ENCODE peak calls at places on chromosome X, in four cellular contexts. J is left lung, P is neural progenitor cell, O is endothelial cell of umbilical vein. Y is an unnamed sample. For H3K36me3, the result is how much of the 10 kb centered on the place peaks cover.

GRCh38 chrX:39688576-39689373 is 409.0 kb downstream of the BCOR start:
- DNase-seq in J (peak), P (peak), O (peak), Y (peak)

GRCh38 chrX:106894392-106894909 is 8.7 kb downstream of the RIPPLY1 start:
- DNase-seq in J (peak), P (peak), O (peak), Y (peak)

GRCh38 chrX:51860679-51861078 is 32.7 kb upstream of the MAGED1 start:
- DNase-seq in J (no peak), P (peak), O (peak), Y (peak)

GRCh38 chrX:65706041-65706828 is 38.8 kb downstream of the MSN start:
- DNase-seq in J (peak), P (no peak), O (peak), Y (peak)

GRCh38 chrX:133440797-133441163 is 25.5 kb upstream of the GPC4 start:
- DNase-seq in J (no peak), P (no peak), O (no peak), Y (peak)

GRCh38 chrX:149275836-149276235 is 229.3 kb downstream of the IDS start:
- DNase-seq in J (no peak), P (no peak), O (no peak), Y (no peak)

GRCh38 chrX:119970574-119970973 is 27.0 kb upstream of the NKAP start:
- DNase-seq in J (no peak), P (no peak), O (no peak), Y (no peak)

GRCh38 chrX:50779694-50780093 is 34.3 kb downstream of the SHROOM4 start:
- DNase-seq in J (no peak), P (peak), O (peak), Y (peak)

GRCh38 chrX:129682979-129683378 is 28.2 kb upstream of the APLN start:
- DNase-seq in J (no peak), P (no peak), O (no peak), Y (no peak)

GRCh38 chrX:44733931-44734330 is 109.9 kb upstream of the DUSP21 start:
- DNase-seq in J (no peak), P (no peak), O (no peak), Y (no peak)

GRCh38 chrX:11287505-11287904 is 5.7 kb upstream of the AMELX start:
- DNase-seq in J (no peak), P (no peak), O (no peak), Y (no peak)

GRCh38 chrX:121987163-121987562 is 939.8 kb downstream of the GLUD2 start:
- DNase-seq in J (no peak), P (no peak), O (no peak), Y (no peak)

GRCh38 chrX:96407501-96407900 is 277.1 kb upstream of the DIAPH2 start:
- DNase-seq in J (no peak), P (no peak), O (peak), Y (no peak)

GRCh38 chrX:45068555-45068954 is 132.1 kb downstream of the DIPK2B start:
- DNase-seq in J (no peak), P (no peak), O (no peak), Y (no peak)

GRCh38 chrX:77900688-77901087 is 1.4 kb downstream of the COX7B start:
- DNase-seq in J (no peak), P (no peak), O (no peak), Y (no peak)

GRCh38 chrX:16822723-16823122 is 36.5 kb downstream of the TXLNG start:
- DNase-seq in J (no peak), P (no peak), O (peak), Y (no peak)

GRCh38 chrX:123756320-123756719 is 23.5 kb upstream of the THOC2 start:
- DNase-seq in J (no peak), P (no peak), O (peak), Y (no peak)

GRCh38 chrX:56764153-56764974 is 35.3 kb downstream of the NBDY start:
- DNase-seq in J (peak), P (peak), O (peak), Y (peak)

GRCh38 chrX:39895228-39896110 is 202.3 kb downstream of the BCOR start:
- DNase-seq in J (no peak), P (no peak), O (no peak), Y (no peak)

GRCh38 chrX:39152106-39152649 is 350.9 kb downstream of the MID1IP1 start:
- DNase-seq in J (no peak), P (peak), O (no peak), Y (peak)

GRCh38 chrX:40008841-40009461 is 88.8 kb downstream of the BCOR start:
- DNase-seq in J (peak), P (peak), O (no peak), Y (peak)

GRCh38 chrX:40733691-40734090 is 1.7 kb downstream of the MED14 start:
- DNase-seq in J (no peak), P (no peak), O (peak), Y (no peak)

GRCh38 chrX:14027511-14028019 is 2.1 kb downstream of the GEMIN8 start:
- DNase-seq in J (no peak), P (no peak), O (peak), Y (no peak)

GRCh38 chrX:53128097-53128749 is 34.3 kb downstream of the KANTR start:
- DNase-seq in J (no peak), P (no peak), O (no peak), Y (no peak)

GRCh38 chrX:104324871-104325585 is 70.3 kb upstream of the ESX1 start:
- DNase-seq in J (no peak), P (no peak), O (peak), Y (no peak)

GRCh38 chrX:30965751-30966150 is 76.7 kb upstream of the TAB3 start:
- DNase-seq in J (no peak), P (no peak), O (no peak), Y (no peak)

GRCh38 chrX:119698835-119699234 is 5.9 kb upstream of the SEPTIN6 start:
- DNase-seq in J (no peak), P (peak), O (peak), Y (peak)

GRCh38 chrX:499870-500364 is 113.2 kb upstream of the PPP2R3B start:
- DNase-seq in J (no peak), P (peak), O (no peak), Y (peak)

GRCh38 chrX:66049056-66049455 is 9.2 kb upstream of the VSIG4 start:
- DNase-seq in J (no peak), P (no peak), O (no peak), Y (no peak)

GRCh38 chrX:129653985-129654651 is 638 bp downstream of the APLN start:
- DNase-seq in J (no peak), P (no peak), O (no peak), Y (peak)

GRCh38 chrX:31527455-31528126 is 455.8 kb upstream of the FTHL17 start:
- DNase-seq in J (no peak), P (no peak), O (peak), Y (no peak)

GRCh38 chrX:150478496-150479492 is 89.6 kb upstream of the MTM1 start:
- DNase-seq in J (no peak), P (no peak), O (no peak), Y (no peak)

GRCh38 chrX:17009856-17010650 is 63.6 kb downstream of the REPS2 start:
- DNase-seq in J (no peak), P (no peak), O (peak), Y (no peak)

GRCh38 chrX:7996414-7996813 is 69.2 kb upstream of the PNPLA4 start:
- DNase-seq in J (no peak), P (peak), O (peak), Y (peak)

GRCh38 chrX:12679522-12679921 is 111.7 kb upstream of the PRPS2 start:
- DNase-seq in J (no peak), P (no peak), O (no peak), Y (no peak)

GRCh38 chrX:131739823-131740222 is 195.9 kb downstream of the OR13H1 start:
- DNase-seq in J (no peak), P (no peak), O (peak), Y (no peak)

GRCh38 chrX:24186483-24186882 is 37.0 kb downstream of the ZFX start:
- DNase-seq in J (no peak), P (no peak), O (no peak), Y (no peak)

GRCh38 chrX:105865709-105866108 is 43.4 kb downstream of the NRK start:
- DNase-seq in J (no peak), P (no peak), O (no peak), Y (no peak)

GRCh38 chrX:70476166-70476933 is 31.7 kb downstream of the DLG3 start:
- DNase-seq in J (no peak), P (no peak), O (no peak), Y (peak)

GRCh38 chrX:9207142-9207541 is 173.2 kb upstream of the FAM9B start:
- DNase-seq in J (no peak), P (no peak), O (no peak), Y (no peak)

DNA sequence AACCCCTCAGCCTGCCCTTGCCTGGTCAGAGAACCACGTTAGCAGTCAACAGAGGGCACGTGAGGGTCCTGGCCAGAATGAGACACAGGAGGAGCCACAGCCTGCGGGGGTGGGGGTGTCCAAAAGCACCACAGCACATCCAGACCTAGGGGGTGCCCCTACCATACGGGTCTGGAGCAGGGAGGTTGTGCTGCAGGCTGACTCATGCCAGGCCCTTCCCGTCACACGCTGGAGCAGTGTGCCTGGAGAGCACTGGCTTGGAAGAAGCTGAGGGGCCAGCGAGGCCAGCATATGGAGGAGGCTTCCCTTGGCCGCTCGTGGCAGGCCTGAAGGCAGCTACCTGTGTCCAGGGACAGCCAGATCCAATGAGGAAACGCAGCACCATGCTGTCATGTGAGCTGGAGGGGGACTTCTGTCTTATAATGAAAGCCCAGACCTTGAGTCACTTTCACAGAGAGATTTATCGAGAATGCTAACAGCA is 1.5 kb upstream of the IRAK1 start:
- DNase-seq in J (no peak), P (no peak), O (peak), Y (peak)
- TF ChIP-seq CTCF in J (no peak), P (no peak), O (no peak), Y (no peak)

GRCh38 chrX:21678059-21678458 is 19.9 kb upstream of the KLHL34 start:
- DNase-seq in J (no peak), P (no peak), O (no peak), Y (no peak)

GRCh38 chrX:21674430-21675186 is 16.5 kb upstream of the KLHL34 start:
- DNase-seq in J (no peak), P (no peak), O (no peak), Y (no peak)

GRCh38 chrX:21675931-21676330 is 17.8 kb upstream of the KLHL34 start:
- DNase-seq in J (no peak), P (no peak), O (no peak), Y (no peak)
- H3K36me3 ChIP-seq in J (under half), P (under half), O (under half), Y (under half)

DNA sequence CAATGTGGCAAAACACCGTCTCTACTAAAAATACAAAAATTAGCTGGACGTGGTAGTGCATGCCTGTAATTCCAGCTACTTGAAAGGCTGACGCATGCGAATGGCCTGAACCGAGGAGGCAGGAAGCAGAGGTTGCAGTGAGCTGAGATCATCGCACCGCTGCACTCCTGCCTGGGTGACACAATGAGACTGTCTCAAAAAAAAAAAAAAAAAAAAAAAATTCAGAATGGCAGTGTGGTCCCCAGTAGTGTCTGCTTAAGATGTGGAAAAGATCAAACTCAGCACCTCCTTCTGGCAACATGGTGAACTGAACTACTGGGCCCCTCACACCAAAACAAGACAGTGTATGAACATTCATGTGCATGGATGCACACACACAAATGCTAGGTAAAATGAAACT is 32.2 kb downstream of the SMS start:
- DNase-seq in J (no peak), P (no peak), O (peak), Y (no peak)
- H3K27ac ChIP-seq in J (no peak), P (no peak), O (peak), Y (no peak)

DNA sequence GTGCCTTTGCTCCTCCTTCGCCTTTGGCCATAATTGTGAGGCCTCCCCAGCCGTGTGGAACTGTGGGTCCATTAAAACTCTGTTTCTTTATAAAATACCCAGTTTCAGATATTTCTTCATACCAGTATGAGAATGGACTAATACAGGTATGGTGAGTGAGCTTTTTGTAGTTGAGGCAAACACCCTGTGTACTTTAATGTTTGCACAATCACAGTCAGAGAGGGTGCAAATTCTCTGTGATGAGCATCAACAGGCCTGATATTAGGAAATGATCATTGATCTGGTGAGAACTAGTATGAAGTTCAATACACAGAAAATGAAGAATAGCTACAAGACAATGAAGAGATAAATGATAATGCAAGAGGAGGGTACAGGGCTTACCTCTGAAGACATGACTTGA is 744.6 kb downstream of the RPA4 start:
- DNase-seq in J (no peak), P (no peak), O (no peak), Y (no peak)
- TF ChIP-seq CTCF in J (no peak), P (no peak), O (no peak), Y (no peak)

GRCh38 chrX:100979881-100980607 is 10.5 kb downstream of the ARL13A start:
- DNase-seq in J (no peak), P (no peak), O (no peak), Y (no peak)

GRCh38 chrX:100975212-100975611 is 5.7 kb downstream of the ARL13A start:
- DNase-seq in J (no peak), P (no peak), O (no peak), Y (no peak)

GRCh38 chrX:100976211-100976610 is 6.7 kb downstream of the ARL13A start:
- DNase-seq in J (no peak), P (no peak), O (no peak), Y (no peak)

GRCh38 chrX:100984818-100985217 is 15.3 kb downstream of the ARL13A start:
- DNase-seq in J (no peak), P (no peak), O (no peak), Y (no peak)

DNA sequence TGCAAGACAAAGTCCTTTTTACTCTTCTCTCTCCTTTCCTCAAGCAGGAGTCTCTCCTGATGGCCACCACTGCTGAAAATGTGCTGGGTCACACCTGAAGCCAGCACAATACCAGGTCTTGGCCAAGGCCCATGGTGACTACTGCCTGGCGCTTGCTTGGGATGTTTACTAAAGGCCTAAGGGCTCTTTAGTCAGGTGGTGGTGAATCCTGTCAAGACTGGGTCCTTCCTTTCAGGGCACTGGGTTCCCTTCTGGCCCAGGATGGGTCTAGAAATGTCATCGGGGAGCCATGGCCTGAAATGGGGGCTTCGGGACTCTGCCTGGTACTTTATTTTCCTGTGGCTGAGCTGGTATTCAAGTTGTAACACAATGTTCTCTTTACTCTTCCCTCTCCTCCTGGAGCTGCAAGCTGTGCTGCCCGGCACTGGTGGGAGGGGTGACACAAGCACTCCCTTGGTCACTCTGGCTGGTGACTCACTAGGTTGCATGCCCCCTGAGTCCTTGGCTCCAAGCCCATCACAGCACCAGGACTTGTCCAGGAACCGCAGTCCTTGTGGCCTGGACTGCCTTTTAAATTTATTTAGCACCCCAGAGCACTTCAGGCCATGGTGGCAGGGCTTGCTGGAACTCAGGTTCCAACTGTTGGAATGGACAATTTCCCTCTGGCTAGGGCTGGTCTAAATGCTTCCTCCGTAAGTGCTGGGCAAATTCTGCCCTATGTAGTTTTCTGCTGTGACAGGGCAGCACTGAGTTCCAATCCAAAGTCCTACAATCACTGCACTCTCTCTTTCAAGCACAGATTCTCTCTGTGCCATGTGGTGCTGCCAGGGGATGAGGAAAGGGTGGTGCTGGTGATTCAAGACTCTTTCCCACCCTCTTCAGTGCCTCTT is 11.3 kb downstream of the ARL13A start:
- DNase-seq in J (peak), P (no peak), O (peak), Y (no peak)
- H3K36me3 ChIP-seq in J (under half), P (under half), O (under half), Y (under half)

DNA sequence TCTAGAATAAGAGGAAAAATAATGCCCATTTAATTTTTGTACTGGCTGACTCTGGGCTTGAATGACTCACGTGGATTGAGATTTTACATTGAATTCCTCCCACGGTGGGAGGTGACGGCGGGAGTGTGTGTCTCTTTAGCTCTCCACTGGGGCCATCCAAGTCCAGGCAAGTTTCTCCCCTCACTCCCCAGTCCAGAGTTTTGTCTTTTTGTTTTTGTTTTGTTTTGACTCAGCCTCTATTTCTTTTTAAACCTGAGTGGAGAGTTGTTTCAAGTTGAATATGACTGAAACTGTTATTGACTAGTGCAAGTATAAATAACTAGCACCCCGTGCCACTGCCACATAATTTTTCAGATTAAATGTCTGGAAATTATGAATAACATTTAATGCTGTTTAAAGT is 13.6 kb downstream of the CHST7 start:
- DNase-seq in J (no peak), P (no peak), O (peak), Y (no peak)
- H3K27ac ChIP-seq in J (peak), P (no peak), O (peak), Y (no peak)

GRCh38 chrX:141278306-141278705 is 36.0 kb upstream of the SPANXC start:
- DNase-seq in J (no peak), P (peak), O (peak), Y (peak)
- TF ChIP-seq CTCF in J (peak), P (peak), O (peak), Y (peak)

GRCh38 chrX:68838571-68838910 is 9.7 kb downstream of the EFNB1 start:
- DNase-seq in J (no peak), P (no peak), O (no peak), Y (no peak)
- H3K36me3 ChIP-seq in J (under half), P (under half), O (under half), Y (under half)

GRCh38 chrX:115535421-115535820 is 25.6 kb upstream of the PLS3 start:
- DNase-seq in J (no peak), P (no peak), O (peak), Y (no peak)
- H3K27ac ChIP-seq in J (no peak), P (no peak), O (peak), Y (no peak)

DNA sequence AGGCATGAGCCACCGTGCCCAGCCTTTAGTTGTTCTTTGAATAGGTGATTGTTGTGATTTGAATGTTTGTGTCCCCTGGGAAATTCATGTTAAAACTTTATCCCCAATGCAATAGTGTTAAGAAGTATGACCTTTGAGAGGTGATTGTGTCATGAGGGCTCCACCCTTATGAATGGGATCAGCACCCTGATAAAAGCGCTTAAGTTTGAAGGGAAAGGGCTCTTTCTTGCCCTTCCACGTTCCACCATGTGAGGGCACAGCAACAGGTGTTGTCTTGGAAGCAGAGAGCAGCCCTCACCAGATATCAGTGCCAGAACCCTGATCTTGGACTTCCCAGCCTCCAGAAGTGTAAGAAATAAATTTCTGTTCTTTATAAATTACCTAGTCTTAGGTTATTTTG is 33.7 kb upstream of the RP2 start:
- DNase-seq in J (no peak), P (no peak), O (no peak), Y (peak)
- TF ChIP-seq CTCF in J (no peak), P (no peak), O (no peak), Y (peak)